ENCODE peak calls at places on chromosome 17, in five cellular contexts. J is activated T-helper 2 cell treated with anti-CD3 and anti-CD28 coated beads, Interferon-gamma antibody, Interleukin-2, Interleukin-4, amounts not matched to agents 10 μg/mL and 5 μg/mL and 100 μg/mL, durations not matched to agents 14 hours and 24 hours and 36 hours; K is nucleus accumbens; M is fibroblast of the aortic adventitia; N is stimulated activated CD4-positive, alpha-beta T cell treated with anti-CD3 and anti-CD28 coated beads, Interleukin-2, amount 100 ng/mL, for 48 hours. G is an unnamed sample.

GRCh38 chr17:71741836-71742235 is 379.0 kb upstream of the SOX9 start:
- DNase-seq in K (no peak), M (no peak), N (no peak), J (no peak), G (no peak)

GRCh38 chr17:11404431-11404830 is 163.4 kb downstream of the SHISA6 start:
- DNase-seq in J (no peak), M (no peak), K (no peak), N (no peak), G (no peak)

GRCh38 chr17:67025216-67025792 is 19.1 kb upstream of the CACNG1 start:
- DNase-seq in J (no peak), M (no peak), N (no peak), K (no peak), G (no peak)

GRCh38 chr17:73028311-73028755 is 64.2 kb downstream of the SLC39A11 start:
- DNase-seq in N (no peak), K (no peak), M (peak; percentile 75), J (no peak), G (no peak)

GRCh38 chr17:55414983-55415382 is 6.7 kb downstream of the MMD start:
- DNase-seq in N (no peak), K (no peak), M (no peak), J (no peak), G (no peak)

GRCh38 chr17:38663964-38664644 is 10.7 kb downstream of the EPOP start:
- DNase-seq in N (no peak), K (no peak), M (no peak), J (no peak), G (no peak)

GRCh38 chr17:40480501-40481003 is 20.9 kb downstream of the TNS4 start:
- DNase-seq in K (no peak), J (peak; percentile 82), N (peak; percentile 63), M (peak; percentile 38), G (no peak)

GRCh38 chr17:37698132-37698615 is 46.7 kb downstream of the HNF1B start:
- DNase-seq in N (peak; percentile 12), J (no peak), K (no peak), M (no peak), G (no peak)

GRCh38 chr17:50660887-50661345 is 26.2 kb downstream of the ABCC3 start:
- DNase-seq in J (no peak), M (no peak), K (no peak), N (no peak), G (no peak)

GRCh38 chr17:19650826-19651225 is 2.3 kb downstream of the ALDH3A2 start:
- DNase-seq in N (no peak), K (no peak), J (no peak), M (no peak), G (no peak)

GRCh38 chr17:72301887-72302286 is 181.1 kb downstream of the SOX9 start:
- DNase-seq in M (no peak), J (no peak), K (no peak), N (no peak), G (no peak)

GRCh38 chr17:78667741-78668640 is 90.8 kb upstream of the DNAH17 start:
- DNase-seq in K (no peak), N (no peak), J (no peak), M (no peak), G (no peak)

GRCh38 chr17:57889892-57890856 is 40.3 kb upstream of the MRPS23 start:
- DNase-seq in J (no peak), M (peak; percentile 91), K (no peak), N (no peak), G (no peak)

GRCh38 chr17:5630434-5630833 is 46.1 kb upstream of the NLRP1 start:
- DNase-seq in J (no peak), K (no peak), N (no peak), M (peak; percentile 66), G (no peak)

GRCh38 chr17:57110579-57111367 is 25.7 kb downstream of the AKAP1 start:
- DNase-seq in N (no peak), M (no peak), K (no peak), J (no peak), G (no peak)

GRCh38 chr17:15655162-15655561 is 28.9 kb downstream of the TRIM16 start:
- DNase-seq in M (no peak), N (no peak), J (no peak), K (no peak), G (no peak)

GRCh38 chr17:29014716-29015115 is 8.9 kb upstream of the SEZ6 start:
- DNase-seq in J (no peak), N (no peak), K (no peak), M (no peak), G (no peak)

GRCh38 chr17:82865996-82866395 is 26.2 kb upstream of the ZNF750 start:
- DNase-seq in K (no peak), N (no peak), M (no peak), J (no peak), G (no peak)

GRCh38 chr17:37824534-37825485 is 80.0 kb upstream of the HNF1B start:
- DNase-seq in N (no peak), K (no peak), M (peak; percentile 71), J (no peak), G (no peak)

GRCh38 chr17:27993161-27993695 is 49.2 kb upstream of the NLK start:
- DNase-seq in K (peak; percentile 69), J (no peak), M (no peak), N (no peak), G (no peak)

GRCh38 chr17:76079577-76080206 is 710 bp downstream of the ZACN start:
- DNase-seq in M (no peak), J (no peak), K (no peak), N (no peak), G (no peak)

GRCh38 chr17:338442-339192 is 14.0 kb downstream of the RPH3AL start:
- DNase-seq in K (no peak), M (no peak), N (no peak), J (no peak), G (no peak)

GRCh38 chr17:46106966-46107644 is 86.1 kb downstream of the KANSL1 start:
- DNase-seq in J (no peak), M (no peak), K (no peak), N (no peak), G (no peak)

GRCh38 chr17:10316986-10317834 is 55.6 kb downstream of the MYH13 start:
- DNase-seq in M (peak; percentile 54), N (peak; percentile 35), K (peak; percentile 9), J (peak; percentile 10), G (peak; percentile 33)

GRCh38 chr17:59890720-59891119 is 2.0 kb downstream of the TUBD1 start:
- DNase-seq in M (no peak), N (no peak), J (no peak), K (no peak), G (no peak)

GRCh38 chr17:19915579-19915978 is 47.8 kb upstream of the ULK2 start:
- DNase-seq in N (no peak), J (no peak), M (no peak), K (no peak), G (no peak)

GRCh38 chr17:78826836-78827509 is 13.6 kb downstream of the USP36 start:
- DNase-seq in K (no peak), M (no peak), N (no peak), J (no peak), G (no peak)

GRCh38 chr17:57343717-57344116 is 87.4 kb downstream of the MSI2 start:
- DNase-seq in J (no peak), K (no peak), N (no peak), M (no peak), G (no peak)

GRCh38 chr17:69246726-69247375 is 18.2 kb upstream of the ABCA10 start:
- DNase-seq in M (peak; percentile 81), N (no peak), K (no peak), J (no peak), G (no peak)

G was measured in progenitor cell of endocrine pancreas.